ENCODE peak calls at places on chromosomes 3 and 15, in six cellular contexts. J is WERI-Rb-1; D is NCI-H1694 treated with DMSO at 0.1 percent for 48 hours; B is activated CD4-positive, alpha-beta T cell treated with anti-CD3 and anti-CD28 coated beads, Interleukin-2, amount 50 U/mL, for 1 hour; A is left lobe of liver; N is NCI-H1105. M is an unnamed sample.

GRCh38 chr3:60917136-60917535 is 334.1 kb downstream of the FHIT start:
- DNase-seq in J (peak; percentile 20), D (no peak), B (no peak), A (no peak), N (peak; percentile 65), M (no peak)

GRCh38 chr3:113285226-113285625 is 73.9 kb downstream of the BOC start:
- DNase-seq in J (no peak), D (peak; percentile 49), B (no peak), A (no peak), N (no peak), M (no peak)

GRCh38 chr15:69172854-69173253 is 12.4 kb downstream of the GLCE start:
- DNase-seq in J (no peak), D (no peak), B (no peak), A (no peak), N (no peak), M (no peak)

GRCh38 chr15:75063338-75063737 is 39.9 kb downstream of the PPCDC start:
- DNase-seq in J (no peak), D (no peak), B (no peak), A (peak; percentile 33), N (no peak), M (no peak)

GRCh38 chr15:33561407-33561806 is 250.6 kb downstream of the RYR3 start:
- DNase-seq in J (no peak), D (no peak), B (no peak), A (no peak), N (no peak), M (no peak)

GRCh38 chr3:4825572-4826236 is 153.5 kb upstream of the BHLHE40 start:
- DNase-seq in J (no peak), D (no peak), B (peak; percentile 46), A (no peak), N (no peak), M (no peak)

GRCh38 chr3:107662109-107662477 is 139.3 kb downstream of the BBX start:
- DNase-seq in J (no peak), D (no peak), B (no peak), A (no peak), N (no peak), M (no peak)

GRCh38 chr3:52820741-52821140 is 9.7 kb downstream of the ITIH4 start:
- DNase-seq in J (peak; percentile 66), D (peak; percentile 24), B (peak; percentile 6), A (peak; percentile 52), N (no peak), M (peak; percentile 62)

GRCh38 chr15:56261854-56262509 is 18.3 kb upstream of the RFX7 start:
- DNase-seq in J (no peak), D (no peak), B (no peak), A (no peak), N (no peak), M (no peak)

GRCh38 chr15:40115670-40116093 is 7.0 kb upstream of the BMF start:
- DNase-seq in J (no peak), D (no peak), B (no peak), A (peak; percentile 74), N (no peak), M (no peak)

GRCh38 chr3:47054414-47054813 is 74.9 kb downstream of the NBEAL2 start:
- DNase-seq in J (no peak), D (no peak), B (no peak), A (no peak), N (no peak), M (no peak)

GRCh38 chr15:100940785-100941379 is 21.7 kb downstream of the LRRK1 start:
- DNase-seq in J (no peak), D (no peak), B (no peak), A (no peak), N (no peak), M (no peak)

GRCh38 chr3:33064929-33065328 is 32.0 kb downstream of the GLB1 start:
- DNase-seq in J (no peak), D (no peak), B (peak; percentile 48), A (peak; percentile 7), N (no peak), M (no peak)

GRCh38 chr3:160564949-160565441 is 376 bp downstream of the KPNA4 start:
- DNase-seq in J (peak; percentile 68), D (peak; percentile 50), B (peak; percentile 59), A (peak; percentile 79), N (peak; percentile 63), M (no peak)

GRCh38 chr3:25428003-25428861 is at the start of gene RARB:
- DNase-seq in J (no peak), D (peak; percentile 21), B (no peak), A (peak; percentile 86), N (no peak), M (peak; percentile 95)

GRCh38 chr15:54354341-54354740 is 376.1 kb downstream of the UNC13C start:
- DNase-seq in J (no peak), D (no peak), B (no peak), A (no peak), N (no peak), M (no peak)

GRCh38 chr3:46707601-46708011 is 6.4 kb downstream of the TMIE start:
- DNase-seq in J (no peak), D (no peak), B (no peak), A (no peak), N (no peak), M (no peak)

GRCh38 chr3:41417574-41417973 is 218.3 kb downstream of the CTNNB1 start:
- DNase-seq in J (no peak), D (no peak), B (no peak), A (no peak), N (no peak), M (no peak)

GRCh38 chr15:88802250-88802990 is 816 bp upstream of the ACAN start:
- DNase-seq in J (no peak), D (no peak), B (no peak), A (no peak), N (no peak), M (no peak)

GRCh38 chr3:4343258-4343657 is 40.1 kb downstream of the SETMAR start:
- DNase-seq in J (no peak), D (no peak), B (no peak), A (no peak), N (no peak), M (peak; percentile 25)

GRCh38 chr3:48950051-48950450 is 31.4 kb downstream of the ARIH2 start:
- DNase-seq in J (no peak), D (no peak), B (no peak), A (no peak), N (no peak), M (no peak)

M was measured in SK-N-DZ.